ENCODE peak calls at places on chromosome 18, in six cellular contexts. T is GM20000; G is heart left ventricle; B is thoracic aorta; Y is stimulated activated CD4-positive, alpha-beta T cell treated with anti-CD3 and anti-CD28 coated beads, Interleukin-4, amount 100 ng/mL, for 48 hours; F is RWPE1. M is an unnamed sample.
A peak's percentile ranks its signal among the peaks of the same experiment; 100 is the strongest.

GRCh38 chr18:54561864-54562263 is 29.2 kb upstream of the DYNAP start:
- DNase-seq in T (no peak), G (no peak), B (no peak), Y (no peak), F (no peak), M (no peak)

GRCh38 chr18:9855686-9856085 is 30.1 kb upstream of the TXNDC2 start:
- DNase-seq in T (no peak), G (no peak), B (no peak), Y (no peak), F (no peak), M (no peak)

GRCh38 chr18:25950321-25950720 is 140.1 kb downstream of the SS18 start:
- DNase-seq in T (no peak), G (no peak), B (no peak), Y (no peak), F (no peak), M (no peak)

GRCh38 chr18:39661856-39662366 is 2096.3 kb upstream of the CELF4 start:
- DNase-seq in T (no peak), G (no peak), B (no peak), Y (no peak), F (no peak), M (no peak)

GRCh38 chr18:58135170-58135569 is 91.1 kb downstream of the NEDD4L start:
- DNase-seq in T (peak; percentile 33), G (no peak), B (no peak), Y (no peak), F (no peak), M (no peak)

GRCh38 chr18:61922435-61922834 is 29.6 kb upstream of the RNF152 start:
- DNase-seq in T (no peak), G (no peak), B (no peak), Y (no peak), F (no peak), M (no peak)

GRCh38 chr18:48229445-48230052 is 179.6 kb downstream of the ZBTB7C start:
- DNase-seq in T (no peak), G (no peak), B (no peak), Y (no peak), F (no peak), M (no peak)

GRCh38 chr18:395481-396250 is 104.8 kb downstream of the COLEC12 start:
- DNase-seq in T (no peak), G (no peak), B (no peak), Y (no peak), F (no peak), M (no peak)

GRCh38 chr18:75016025-75016717 is 192.8 kb downstream of the PTGR3 start:
- DNase-seq in T (peak; percentile 42), G (no peak), B (no peak), Y (no peak), F (no peak), M (no peak)

M was measured in vagina.